ENCODE peak calls at places on chromosomes 2 and 18, in six cellular contexts. X, J, R, V, U and K are unnamed samples.

GRCh38 chr2:237901932-237902846 is 42.8 kb downstream of the RAMP1 start:
- DNase-seq in U (peak; percentile 48), V (no peak), J (no peak), R (no peak), X (peak; percentile 34), K (no peak)

GRCh38 chr2:64854773-64855237 is 134.4 kb upstream of the SLC1A4 start:
- DNase-seq in R (no peak), V (no peak), J (no peak), X (no peak), U (no peak), K (no peak)

GRCh38 chr18:59084286-59084779 is 55.4 kb upstream of the SEC11C start:
- DNase-seq in X (peak; percentile 44), R (peak; percentile 43), U (peak; percentile 83), J (peak; percentile 62), V (peak; percentile 74), K (peak; percentile 57)

GRCh38 chr2:163347982-163348842 is 387.6 kb downstream of the FIGN start:
- DNase-seq in J (no peak), R (peak; percentile 42), V (peak; percentile 83), X (no peak), U (peak; percentile 91), K (peak; percentile 48)

GRCh38 chr2:55309441-55309840 is 40.4 kb upstream of the MTIF2 start:
- DNase-seq in R (no peak), X (no peak), V (no peak), J (no peak), U (no peak), K (no peak)

GRCh38 chr2:31066594-31066993 is 71.6 kb downstream of the GALNT14 start:
- DNase-seq in J (no peak), U (no peak), V (no peak), X (no peak), R (no peak), K (no peak)

GRCh38 chr2:231677632-231678104 is 30.7 kb upstream of the PTMA start:
- DNase-seq in V (peak; percentile 89), R (peak; percentile 85), J (peak; percentile 83), U (peak; percentile 94), X (peak; percentile 81), K (peak; percentile 91)

GRCh38 chr2:85766214-85766613 is 12.4 kb downstream of the ATOH8 start:
- DNase-seq in U (peak; percentile 51), X (no peak), J (no peak), R (no peak), V (no peak), K (no peak)

GRCh38 chr2:128602699-128603101 is 284.0 kb upstream of the HS6ST1 start:
- DNase-seq in U (no peak), X (no peak), R (no peak), J (no peak), V (no peak), K (no peak)

GRCh38 chr2:237895544-237896506 is 36.4 kb downstream of the RAMP1 start:
- DNase-seq in V (peak; percentile 93), J (no peak), U (peak; percentile 83), X (no peak), R (no peak), K (no peak)

GRCh38 chr2:191593622-191594416 is 84.1 kb upstream of the NABP1 start:
- DNase-seq in J (no peak), U (no peak), R (no peak), X (no peak), V (no peak), K (no peak)

GRCh38 chr18:47953471-47953931 is 23.0 kb upstream of the SMAD2 start:
- DNase-seq in R (peak; percentile 35), X (no peak), J (peak; percentile 5), V (peak; percentile 61), U (peak; percentile 57), K (no peak)

GRCh38 chr2:144669196-144669987 is 149.5 kb upstream of the ZEB2 start:
- DNase-seq in X (no peak), R (no peak), V (no peak), U (no peak), J (no peak), K (no peak)

GRCh38 chr2:196925445-196925767 is 1.1 kb downstream of the PGAP1 start:
- DNase-seq in J (no peak), X (peak; percentile 4), V (no peak), U (no peak), R (no peak), K (no peak)

GRCh38 chr2:23653326-23653725 is 268.3 kb downstream of the KLHL29 start:
- DNase-seq in U (no peak), X (no peak), V (no peak), R (no peak), J (no peak), K (no peak)

GRCh38 chr2:47225061-47225783 is 70.1 kb upstream of the STPG4 start:
- DNase-seq in R (peak; percentile 66), U (peak; percentile 90), J (no peak), X (no peak), V (peak; percentile 94), K (no peak)

GRCh38 chr2:71534786-71535185 is 81.4 kb downstream of the DYSF start:
- DNase-seq in R (no peak), V (no peak), J (no peak), X (no peak), U (no peak), K (no peak)

GRCh38 chr2:238568455-238569414 is 142.0 kb downstream of the ASB1 start:
- DNase-seq in V (no peak), U (no peak), J (no peak), X (no peak), R (no peak), K (no peak)

GRCh38 chr2:99000708-99001107 is 64.7 kb upstream of the CRACDL start:
- DNase-seq in R (no peak), U (no peak), X (no peak), J (no peak), V (no peak), K (no peak)

GRCh38 chr2:65386340-65386739 is 46.1 kb downstream of the SPRED2 start:
- DNase-seq in J (no peak), X (no peak), V (no peak), U (no peak), R (no peak), K (no peak)

GRCh38 chr2:1674766-1675397 is 69.4 kb downstream of the PXDN start:
- DNase-seq in X (no peak), R (no peak), V (no peak), U (no peak), J (no peak), K (no peak)

GRCh38 chr18:75923169-75923568 is 495.7 kb upstream of the SMIM21 start:
- DNase-seq in R (no peak), U (peak; percentile 81), X (no peak), J (no peak), V (peak; percentile 81), K (no peak)

GRCh38 chr18:21131698-21132230 is 20.2 kb upstream of the ROCK1 start:
- DNase-seq in V (no peak), X (no peak), R (no peak), J (no peak), U (no peak), K (no peak)

GRCh38 chr2:72150961-72151356 is 3.3 kb upstream of the CYP26B1 start:
- DNase-seq in J (no peak), R (no peak), X (no peak), U (peak; percentile 35), V (no peak), K (no peak)

DNA sequence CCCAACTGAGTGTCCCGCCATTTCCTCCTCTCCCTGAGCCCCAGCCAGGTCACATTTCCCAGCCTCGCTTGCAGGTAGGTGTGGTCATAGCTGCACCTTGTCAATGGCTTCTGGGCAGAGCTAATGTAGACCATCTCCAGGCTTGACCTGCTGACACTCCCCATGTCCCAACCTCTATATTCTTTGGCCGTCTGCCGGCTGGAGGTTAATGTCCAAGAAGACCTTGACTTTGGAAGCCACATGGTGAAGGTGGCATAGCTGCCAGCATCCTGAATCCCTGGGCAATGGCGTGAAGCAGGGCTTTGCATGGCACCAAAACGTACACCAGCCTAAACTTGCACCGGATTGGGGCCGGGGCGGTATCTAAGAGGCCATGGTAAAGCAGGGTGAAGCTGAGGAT is 88.3 kb downstream of the SPP2 start:
- DNase-seq in V (no peak), J (no peak), X (no peak), R (no peak), U (no peak), K (no peak)
- H3K9me3 ChIP-seq in V (no peaks in the 10 kb centered on the region), J (no peaks in the 10 kb centered on the region), X (no peaks in the 10 kb centered on the region), R (no peaks in the 10 kb centered on the region), U (no peaks in the 10 kb centered on the region), K (peaks cover 15% of the 10 kb centered on the region)

DNA sequence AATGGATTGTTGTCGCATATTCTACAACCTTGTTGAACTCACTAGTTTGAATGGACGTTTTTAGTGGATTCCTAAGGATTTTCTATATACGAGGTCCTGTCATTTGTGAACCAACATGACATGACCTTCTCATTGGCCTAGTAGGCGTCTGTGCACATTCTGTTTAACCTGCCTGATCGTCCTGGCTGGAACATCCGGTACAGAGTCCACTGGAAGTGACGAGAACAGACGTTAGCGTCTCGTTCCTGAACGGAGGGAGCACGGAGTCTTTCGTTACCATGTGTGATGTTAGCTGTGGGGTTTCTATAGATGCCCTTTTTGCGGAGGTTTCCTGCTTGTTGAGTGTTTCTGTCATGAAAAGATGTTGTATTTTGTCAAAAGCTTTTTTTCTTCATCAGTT is 61.9 kb downstream of the SLC66A2 start:
- DNase-seq in U (no peak), X (no peak), V (no peak), R (no peak), J (no peak), K (no peak)
- H3K9me3 ChIP-seq in U (no peaks in the 10 kb centered on the region), X (peaks cover 15% of the 10 kb centered on the region), V (peaks cover 38% of the 10 kb centered on the region), R (no peaks in the 10 kb centered on the region), J (peaks cover 53% of the 10 kb centered on the region), K (peaks cover 18% of the 10 kb centered on the region)

GRCh38 chr2:204665244-204665643 is 120.0 kb downstream of the PARD3B start:
- DNase-seq in U (no peak), J (no peak), V (no peak), R (no peak), X (no peak), K (no peak)
- H3K9me3 ChIP-seq in U (no peaks in the 10 kb centered on the region), J (no peaks in the 10 kb centered on the region), V (no peaks in the 10 kb centered on the region), R (no peaks in the 10 kb centered on the region), X (no peaks in the 10 kb centered on the region), K (no peaks in the 10 kb centered on the region)

DNA sequence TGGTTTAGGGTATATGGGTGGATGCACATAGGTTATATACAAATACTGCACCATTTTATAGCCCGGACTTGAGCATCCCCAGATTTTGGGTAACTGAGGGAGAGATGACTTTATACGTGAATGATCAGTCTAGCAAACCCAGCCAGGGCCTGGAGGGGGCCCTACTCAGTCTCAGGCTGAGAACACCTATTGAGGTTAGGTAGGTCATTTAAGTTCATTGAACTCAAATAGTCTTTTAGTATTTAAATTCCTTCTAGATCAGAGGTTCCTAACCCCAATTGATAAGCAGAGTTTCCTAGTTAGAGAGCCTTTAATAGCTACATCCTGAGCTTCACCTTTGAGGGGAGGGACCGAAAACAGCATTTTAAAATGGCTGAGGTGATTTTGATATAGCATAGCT is 487.0 kb downstream of the DCC start:
- DNase-seq in J (no peak), R (no peak), U (no peak), V (no peak), X (no peak), K (no peak)
- H3K9me3 ChIP-seq in J (no peaks in the 10 kb centered on the region), R (no peaks in the 10 kb centered on the region), U (no peaks in the 10 kb centered on the region), V (no peaks in the 10 kb centered on the region), X (no peaks in the 10 kb centered on the region), K (no peaks in the 10 kb centered on the region)